ENCODE peak calls at places on chromosomes 2 and 18, in nine cellular contexts. O is tibial artery; U is IMR-90; W is tibial nerve; S is A549; R is naive thymus-derived CD4-positive, alpha-beta T cell; L is ovary; E is mesendoderm; Z is lower lobe of right lung. G is an unnamed sample.
A peak's percentile ranks its signal among the peaks of the same experiment; 100 is the strongest.

GRCh38 chr18:66048404-66048803 is 297.6 kb downstream of the CDH7 start:
- DNase-seq in O (no peak), U (no peak), W (no peak), S (no peak), R (no peak), L (no peak), E (no peak), Z (no peak), G (no peak)

GRCh38 chr18:4181882-4182568 is 273.1 kb downstream of the DLGAP1 start:
- DNase-seq in O (no peak), U (no peak), W (no peak), S (no peak), R (no peak), L (no peak), E (peak; percentile 73), Z (no peak), G (no peak)

GRCh38 chr2:167190053-167190452 is 301.8 kb downstream of the XIRP2 start:
- DNase-seq in O (peak; percentile 69), U (no peak), W (no peak), S (no peak), R (no peak), L (no peak), E (no peak), Z (no peak), G (no peak)

GRCh38 chr2:162537651-162538050 is 193.7 kb downstream of the GCA start:
- DNase-seq in O (no peak), U (no peak), W (no peak), S (no peak), R (no peak), L (no peak), E (no peak), Z (no peak), G (no peak)

GRCh38 chr2:215530191-215530968 is 94.5 kb upstream of the FN1 start:
- DNase-seq in O (no peak), U (peak; percentile 73), W (no peak), S (no peak), R (no peak), L (no peak), E (no peak), Z (no peak), G (no peak)

GRCh38 chr18:24417465-24417864 is 9.0 kb upstream of the IMPACT start:
- DNase-seq in O (no peak), U (no peak), W (no peak), S (no peak), R (no peak), L (no peak), E (no peak), Z (no peak), G (no peak)

GRCh38 chr2:57981369-57981768 is 65.2 kb upstream of the VRK2 start:
- DNase-seq in O (no peak), U (peak; percentile 61), W (no peak), S (peak; percentile 10), R (no peak), L (no peak), E (no peak), Z (no peak), G (no peak)

GRCh38 chr2:181904022-181904632 is 12.6 kb downstream of the ITPRID2 start:
- DNase-seq in O (no peak), U (peak; percentile 50), W (no peak), S (peak; percentile 15), R (peak; percentile 19), L (no peak), E (peak; percentile 51), Z (no peak), G (peak; percentile 76)

GRCh38 chr18:10234912-10235439 is 219.5 kb upstream of the APCDD1 start:
- DNase-seq in O (no peak), U (peak; percentile 85), W (no peak), S (no peak), R (no peak), L (no peak), E (peak; percentile 59), Z (no peak), G (no peak)

GRCh38 chr2:36427790-36428243 is 72.2 kb downstream of the CRIM1 start:
- DNase-seq in O (no peak), U (peak; percentile 77), W (no peak), S (no peak), R (no peak), L (no peak), E (no peak), Z (no peak), G (no peak)

GRCh38 chr2:83261591-83262136 is 1197.4 kb downstream of the SUCLG1 start:
- DNase-seq in O (no peak), U (no peak), W (no peak), S (no peak), R (no peak), L (no peak), E (no peak), Z (no peak), G (no peak)

GRCh38 chr18:54263904-54264336 is 5.4 kb upstream of the POLI start:
- DNase-seq in O (no peak), U (no peak), W (no peak), S (no peak), R (no peak), L (no peak), E (no peak), Z (no peak), G (no peak)

GRCh38 chr2:150369862-150370261 is 117.6 kb downstream of the RND3 start:
- DNase-seq in O (no peak), U (no peak), W (no peak), S (no peak), R (no peak), L (no peak), E (no peak), Z (no peak), G (no peak)
- H3K4me3 ChIP-seq in O (no peak overlapping the region), U (no peak overlapping the region), W (no peak overlapping the region), S (no peak overlapping the region), R (no peak overlapping the region), L (no peak overlapping the region), E (no peak overlapping the region), Z (no peak overlapping the region), G (no peak overlapping the region)

DNA sequence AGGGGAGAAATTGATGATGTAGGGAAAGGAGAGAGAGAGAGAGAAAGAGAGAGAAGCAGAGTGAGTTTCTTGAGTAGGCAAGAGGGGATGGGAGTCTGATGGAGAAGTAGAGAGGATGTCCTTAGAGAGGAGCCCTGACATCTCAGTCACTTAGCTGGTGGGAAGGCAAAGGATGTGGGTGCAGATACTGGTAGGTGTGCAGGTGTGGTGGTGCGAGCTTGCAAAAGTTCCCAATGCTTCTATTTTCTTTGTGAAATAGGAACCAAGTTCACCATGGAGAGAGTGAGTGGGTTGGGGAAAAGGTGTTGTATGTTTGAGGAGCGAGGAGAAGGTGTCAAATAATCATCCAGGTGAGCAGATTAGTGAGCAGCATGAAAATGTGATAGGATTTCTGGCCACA is 26.5 kb upstream of the POLE4 start:
- DNase-seq in O (no peak), U (no peak), W (no peak), S (no peak), R (no peak), L (no peak), E (no peak), Z (no peak), G (no peak)
- H3K27ac ChIP-seq in O (no peak overlapping the region), U (no peak overlapping the region), W (no peak overlapping the region), S (no peak overlapping the region), R (no peak overlapping the region), L (no peak overlapping the region), E (no peak overlapping the region), Z (no peak overlapping the region), G (no peak overlapping the region)

GRCh38 chr2:128155970-128156369 is 65.0 kb downstream of the UGGT1 start:
- DNase-seq in O (no peak), U (no peak), W (no peak), S (no peak), R (no peak), L (no peak), E (no peak), Z (no peak), G (peak; percentile 77)

GRCh38 chr2:128154225-128154624 is 63.2 kb downstream of the UGGT1 start:
- DNase-seq in O (no peak), U (no peak), W (no peak), S (no peak), R (no peak), L (no peak), E (no peak), Z (no peak), G (no peak)

GRCh38 chr2:128157644-128158043 is 66.6 kb downstream of the UGGT1 start:
- DNase-seq in O (no peak), U (no peak), W (no peak), S (no peak), R (no peak), L (no peak), E (no peak), Z (no peak), G (no peak)

GRCh38 chr2:128158171-128158570 is 67.2 kb downstream of the UGGT1 start:
- DNase-seq in O (no peak), U (no peak), W (no peak), S (no peak), R (no peak), L (no peak), E (no peak), Z (peak; percentile 56), G (no peak)

DNA sequence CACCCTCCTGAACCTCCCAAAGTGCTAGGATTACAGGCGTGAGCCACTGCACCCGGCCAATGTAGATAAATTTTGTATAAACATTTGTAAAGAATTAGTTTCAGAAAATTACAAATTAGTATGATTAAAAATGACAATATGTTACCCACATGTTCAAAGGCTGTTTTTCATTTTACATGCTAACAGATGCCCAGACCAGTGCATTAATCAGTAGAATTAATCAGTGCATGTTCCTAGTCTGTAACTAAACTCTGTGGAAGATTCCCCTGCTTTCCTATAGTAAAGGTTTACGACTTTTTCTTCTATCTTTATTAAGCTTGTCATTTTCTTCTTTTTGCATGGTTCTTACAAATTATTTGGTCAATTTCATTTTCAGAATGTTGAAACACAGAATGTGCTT is 65.8 kb downstream of the UGGT1 start:
- DNase-seq in O (no peak), U (no peak), W (no peak), S (no peak), R (no peak), L (no peak), E (no peak), Z (no peak), G (no peak)
- H3K4me3 ChIP-seq in O (no peak overlapping the region), U (no peak overlapping the region), W (no peak overlapping the region), S (no peak overlapping the region), R (no peak overlapping the region), L (no peak overlapping the region), E (no peak overlapping the region), Z (no peak overlapping the region), G (no peak overlapping the region)

GRCh38 chr2:203873921-203874631 is 6.5 kb downstream of the CTLA4 start:
- DNase-seq in O (no peak), U (no peak), W (no peak), S (no peak), R (peak; percentile 8), L (no peak), E (peak; percentile 74), Z (no peak), G (no peak)

GRCh38 chr2:203876328-203876727 is 8.8 kb downstream of the CTLA4 start:
- DNase-seq in O (no peak), U (no peak), W (no peak), S (no peak), R (no peak), L (no peak), E (no peak), Z (no peak), G (no peak)

GRCh38 chr2:203878060-203878459 is 10.5 kb downstream of the CTLA4 start:
- DNase-seq in O (no peak), U (no peak), W (no peak), S (no peak), R (no peak), L (no peak), E (no peak), Z (no peak), G (no peak)

GRCh38 chr2:203873461-203873860 is 5.9 kb downstream of the CTLA4 start:
- DNase-seq in O (no peak), U (no peak), W (no peak), S (no peak), R (no peak), L (no peak), E (peak; percentile 16), Z (no peak), G (no peak)

GRCh38 chr2:203875471-203875870 is 7.9 kb downstream of the CTLA4 start:
- DNase-seq in O (no peak), U (no peak), W (no peak), S (no peak), R (no peak), L (no peak), E (no peak), Z (no peak), G (no peak)
- H3K27ac ChIP-seq in O (no peak overlapping the region), U (no peak overlapping the region), W (no peak overlapping the region), S (no peak overlapping the region), R (no peak overlapping the region), L (no peak overlapping the region), E (no peak overlapping the region), Z (no peak overlapping the region), G (no peak overlapping the region)